ENCODE peak calls at places on chromosomes 11 and 22, in six cellular contexts. W is transverse colon, R is lower lobe of right lung, X is AG04450, S is Panc1, Q is body of pancreas. I is an unnamed sample. For H3K9me3, the result is how much of the 10 kb centered on the place peaks cover.

GRCh38 chr11:119892311-119892808 is 163.4 kb upstream of the NECTIN1 start:
- DNase-seq in W (no peak), R (no peak), Q (no peak), X (no peak), S (no peak), I (no peak)

GRCh38 chr11:29343465-29344333 is 673.1 kb downstream of the KCNA4 start:
- DNase-seq in S (peak), Q (peak), W (peak), R (peak), X (no peak), I (peak)

GRCh38 chr11:132453411-132453810 is 1078.9 kb downstream of the OPCML start:
- DNase-seq in X (no peak), S (no peak), W (no peak), Q (no peak), R (no peak), I (no peak)

GRCh38 chr11:115711021-115711420 is 206.8 kb upstream of the CADM1 start:
- DNase-seq in X (no peak), S (no peak), Q (no peak), R (no peak), W (no peak), I (no peak)

GRCh38 chr22:45692549-45692948 is 20.9 kb downstream of the ATXN10 start:
- DNase-seq in R (no peak), Q (no peak), S (no peak), X (no peak), W (no peak), I (no peak)

GRCh38 chr11:6686006-6686405 is 2.9 kb upstream of the MRPL17 start:
- DNase-seq in S (no peak), X (no peak), W (no peak), R (no peak), Q (no peak), I (no peak)

GRCh38 chr11:63862923-63863322 is 24.0 kb downstream of the MARK2 start:
- DNase-seq in S (no peak), R (no peak), W (peak), X (no peak), Q (peak), I (no peak)

GRCh38 chr11:17230867-17231851 is 23.4 kb upstream of the PIK3C2A start:
- DNase-seq in S (no peak), R (no peak), X (no peak), Q (no peak), W (no peak), I (no peak)

GRCh38 chr11:132347156-132348090 is 977.0 kb downstream of the NTM start:
- DNase-seq in Q (no peak), W (no peak), X (no peak), S (no peak), R (no peak), I (no peak)

GRCh38 chr11:78715639-78716311 is 141.1 kb upstream of the NARS2 start:
- DNase-seq in R (peak), W (peak), Q (peak), S (peak), X (peak), I (peak)

GRCh38 chr22:29810156-29810555 is 27.9 kb downstream of the ASCC2 start:
- DNase-seq in R (no peak), Q (no peak), X (no peak), S (no peak), W (no peak), I (no peak)

GRCh38 chr11:125591659-125592304 is 870 bp upstream of the STT3A start:
- DNase-seq in Q (peak), S (peak), X (no peak), W (peak), R (peak), I (peak)

GRCh38 chr11:130740819-130741218 is 175.5 kb downstream of the SNX19 start:
- DNase-seq in R (no peak), Q (no peak), W (no peak), S (no peak), X (no peak), I (no peak)

GRCh38 chr11:14774738-14775137 is 117.3 kb downstream of the CYP2R1 start:
- DNase-seq in W (no peak), S (no peak), X (no peak), R (no peak), Q (no peak), I (no peak)

GRCh38 chr11:92962444-92962843 is 7.0 kb upstream of the MTNR1B start:
- DNase-seq in S (no peak), W (no peak), Q (no peak), R (no peak), X (no peak), I (no peak)

GRCh38 chr11:2465201-2466068 is 20.6 kb downstream of the KCNQ1 start:
- DNase-seq in W (no peak), R (no peak), S (no peak), X (no peak), Q (no peak), I (peak)

GRCh38 chr22:32926600-32926999 is 125.1 kb downstream of the TIMP3 start:
- DNase-seq in S (no peak), X (peak), R (no peak), W (no peak), Q (no peak), I (no peak)

GRCh38 chr11:63491614-63492372 is 826 bp upstream of the PLAAT5 start:
- DNase-seq in X (no peak), R (no peak), W (no peak), Q (peak), S (no peak), I (no peak)

GRCh38 chr11:13334068-13334785 is 56.6 kb downstream of the BMAL1 start:
- DNase-seq in W (no peak), Q (no peak), S (no peak), X (no peak), R (no peak), I (no peak)

GRCh38 chr11:113286509-113287497 is 27.6 kb upstream of the TTC12 start:
- DNase-seq in W (no peak), X (no peak), S (no peak), R (no peak), Q (no peak), I (no peak)

GRCh38 chr11:117717485-117718314 is 79.3 kb downstream of the DSCAML1 start:
- DNase-seq in X (no peak), R (peak), W (peak), Q (peak), S (no peak), I (peak)

GRCh38 chr22:17990167-17990566 is 34.2 kb downstream of the MICAL3 start:
- DNase-seq in W (no peak), Q (no peak), R (no peak), S (no peak), X (no peak), I (no peak)

GRCh38 chr11:113644605-113645004 is 61.5 kb downstream of the TMPRSS5 start:
- DNase-seq in S (no peak), Q (no peak), W (no peak), R (no peak), X (no peak), I (no peak)

GRCh38 chr11:114366331-114367243 is 33.7 kb downstream of the C11orf71 start:
- DNase-seq in W (no peak), R (no peak), X (peak), S (no peak), Q (no peak), I (no peak)

GRCh38 chr11:14364322-14364721 is 5.3 kb upstream of the RRAS2 start:
- DNase-seq in S (no peak), R (no peak), X (no peak), W (no peak), Q (no peak), I (no peak)

GRCh38 chr22:44807915-44808690 is 55.7 kb downstream of the ARHGAP8 start:
- DNase-seq in Q (no peak), X (no peak), S (no peak), R (no peak), W (no peak), I (no peak)

GRCh38 chr22:24834845-24835570 is 29.0 kb downstream of the SGSM1 start:
- DNase-seq in R (no peak), Q (peak), W (no peak), S (no peak), X (no peak), I (no peak)

GRCh38 chr11:72280726-72281315 is 36.8 kb upstream of the PHOX2A start:
- DNase-seq in R (no peak), S (no peak), Q (no peak), X (no peak), W (no peak), I (no peak)

GRCh38 chr11:125514336-125515101 is 18.5 kb upstream of the FEZ1 start:
- DNase-seq in X (no peak), W (peak), S (no peak), Q (peak), R (no peak), I (no peak)

GRCh38 chr11:32213223-32213622 is 122.3 kb downstream of the RCN1 start:
- DNase-seq in R (no peak), X (peak), W (no peak), S (no peak), Q (no peak), I (no peak)

GRCh38 chr11:118290923-118291322 is 13.6 kb upstream of the CD3E start:
- DNase-seq in Q (peak), S (no peak), X (no peak), R (no peak), W (peak), I (no peak)

GRCh38 chr11:68142028-68142412 is 20.8 kb upstream of the CHKA start:
- DNase-seq in W (no peak), S (no peak), R (peak), X (no peak), Q (peak), I (no peak)

GRCh38 chr22:49709464-49709863 is 118.2 kb downstream of the BRD1 start:
- DNase-seq in R (no peak), Q (no peak), X (no peak), W (no peak), S (no peak), I (no peak)

GRCh38 chr11:123729602-123730001 is 11.9 kb downstream of the ZNF202 start:
- DNase-seq in X (no peak), S (no peak), Q (no peak), R (no peak), W (no peak), I (no peak)
- H3K9me3 ChIP-seq in X (under half), S (half or more), Q (under half), R (under half), W (under half), I (under half)

GRCh38 chr11:38014405-38014804 is 1416.4 kb upstream of the RAG2 start:
- DNase-seq in Q (no peak), W (no peak), S (no peak), X (no peak), R (no peak), I (no peak)
- H3K27ac ChIP-seq in Q (no peak), W (no peak), S (no peak), X (no peak), R (no peak), I (no peak)

GRCh38 chr22:37486224-37486845 is at the start of gene MFNG:
- DNase-seq in Q (peak), R (peak), W (peak), X (no peak), S (no peak), I (peak)
- H3K4me3 ChIP-seq in Q (no peak), R (peak), W (peak), X (peak), S (peak), I (peak)

DNA sequence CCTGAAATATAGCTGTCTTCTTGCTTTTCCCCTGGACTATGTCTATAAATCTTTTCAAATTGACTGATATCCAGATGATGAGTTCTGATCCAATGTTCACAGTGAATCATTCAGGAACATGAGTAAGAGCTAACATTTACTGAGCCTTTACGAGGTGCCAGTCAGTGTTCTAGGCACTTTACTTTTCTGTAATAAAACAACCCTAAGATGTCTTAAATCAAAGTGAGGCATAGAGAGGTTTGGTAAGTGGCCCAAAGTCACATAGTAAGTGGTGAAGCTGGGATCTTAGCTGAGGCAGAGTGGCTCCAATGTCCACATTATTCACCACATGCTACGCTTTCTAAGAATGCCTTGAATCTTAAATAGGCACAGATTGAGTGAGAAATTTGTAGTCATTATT is 79.9 kb upstream of the OR4C15 start:
- DNase-seq in W (no peak), Q (no peak), X (no peak), S (no peak), R (no peak), I (no peak)
- H3K9me3 ChIP-seq in W (under half), Q (under half), X (under half), S (under half), R (under half), I (under half)

GRCh38 chr11:98835336-98835735 is 185.4 kb upstream of the CNTN5 start:
- DNase-seq in W (no peak), S (no peak), R (no peak), X (no peak), Q (no peak), I (no peak)
- H3K27ac ChIP-seq in W (no peak), S (no peak), R (no peak), X (no peak), Q (no peak), I (no peak)

GRCh38 chr11:19243143-19243542 is 2.4 kb upstream of the E2F8 start:
- DNase-seq in R (no peak), Q (no peak), S (no peak), W (no peak), X (no peak), I (no peak)
- H3K4me3 ChIP-seq in R (no peak), Q (no peak), S (no peak), W (no peak), X (no peak), I (no peak)

GRCh38 chr11:83350187-83350586 is 64.0 kb upstream of the CCDC90B start:
- DNase-seq in R (no peak), S (no peak), Q (no peak), X (no peak), W (no peak), I (no peak)
- H3K9me3 ChIP-seq in R (under half), S (under half), Q (under half), X (under half), W (under half), I (under half)

DNA sequence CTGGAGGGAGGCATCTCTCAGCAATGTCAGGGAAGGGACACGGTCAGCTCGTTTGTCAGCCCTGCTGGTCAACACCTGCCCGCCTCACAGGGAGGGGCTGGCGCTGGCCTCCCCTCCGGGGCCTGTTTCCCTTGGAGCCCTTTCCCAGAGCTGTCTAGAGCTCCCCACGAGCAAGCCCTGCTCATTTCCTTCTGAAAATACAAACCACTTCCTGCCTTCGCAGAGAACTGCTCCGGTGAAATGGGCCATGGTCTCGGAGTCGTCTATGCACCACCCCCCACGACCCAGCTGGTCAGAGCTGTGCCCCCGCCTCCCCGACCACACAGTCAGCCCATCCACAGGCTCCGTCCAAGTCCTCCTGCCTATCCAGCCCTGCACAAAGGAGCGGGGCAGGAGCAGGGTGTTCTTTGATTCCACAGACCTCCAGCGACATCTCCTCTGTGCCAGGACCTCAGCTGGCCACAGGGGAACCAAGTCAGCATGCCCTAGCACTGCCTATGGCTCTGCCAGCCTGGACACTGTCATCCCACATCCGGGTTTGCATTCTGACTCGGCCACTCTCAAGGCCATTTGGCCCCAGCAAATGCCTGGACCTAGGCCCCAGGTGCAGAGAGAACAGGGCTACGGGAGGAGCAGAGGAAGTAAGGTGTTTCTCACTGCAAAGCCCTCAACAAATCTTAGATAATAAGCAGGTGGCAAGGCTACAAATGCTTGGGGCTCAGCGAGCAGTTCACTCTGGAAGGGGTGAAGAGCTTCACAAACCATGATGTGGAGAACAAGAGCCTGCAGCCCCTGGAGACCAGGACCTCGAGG is 82.1 kb upstream of the WNT11 start:
- DNase-seq in Q (no peak), X (no peak), R (no peak), S (no peak), W (no peak), I (no peak)
- H3K27ac ChIP-seq in Q (no peak), X (no peak), R (no peak), S (no peak), W (no peak), I (no peak)

GRCh38 chr11:74849525-74850391 is 99.1 kb downstream of the XRRA1 start:
- DNase-seq in X (peak), S (no peak), Q (peak), W (no peak), R (no peak), I (no peak)
- H3K4me3 ChIP-seq in X (no peak), S (no peak), Q (no peak), W (no peak), R (no peak), I (no peak)

I was measured in upper lobe of right lung.